ENCODE peak calls at places on chromosomes 6 and 20, in four cellular contexts. H is HCT116, D is K562, Z is GM12878. K is an unnamed sample.

GRCh38 chr20:51803157-51803854 is 985 bp upstream of the SALL4 start:
- DNase-seq in Z (no peak), D (no peak), H (no peak), K (no peak)

GRCh38 chr20:53376021-53376420 is 217.6 kb downstream of the ZNF217 start:
- DNase-seq in D (no peak), H (no peak), Z (no peak), K (no peak)

GRCh38 chr6:37049990-37050853 is 44.8 kb downstream of the FGD2 start:
- DNase-seq in H (no peak), Z (no peak), D (peak; percentile 72), K (no peak)

GRCh38 chr20:45798935-45799642 is 7.3 kb downstream of the DNTTIP1 start:
- DNase-seq in D (peak; percentile 45), H (no peak), Z (no peak), K (peak; percentile 36)

GRCh38 chr6:125598422-125598821 is 151.0 kb upstream of the HEY2 start:
- DNase-seq in H (no peak), Z (no peak), D (no peak), K (no peak)

GRCh38 chr6:21186479-21187055 is 407.0 kb upstream of the SOX4 start:
- DNase-seq in D (no peak), Z (no peak), H (no peak), K (no peak)

GRCh38 chr6:38552136-38552535 is 87.6 kb downstream of the BTBD9 start:
- DNase-seq in D (no peak), Z (peak; percentile 56), H (no peak), K (no peak)

GRCh38 chr6:42947950-42948349 is 12.6 kb upstream of the GNMT start:
- DNase-seq in D (no peak), H (no peak), Z (no peak), K (no peak)

GRCh38 chr6:37731888-37732287 is 34.2 kb upstream of the MDGA1 start:
- DNase-seq in H (no peak), Z (peak; percentile 39), D (peak; percentile 78), K (no peak)

GRCh38 chr6:166395351-166395750 is 12.6 kb upstream of the MPC1 start:
- DNase-seq in D (no peak), H (no peak), Z (no peak), K (no peak)

GRCh38 chr6:117387454-117387974 is 38.2 kb downstream of the ROS1 start:
- DNase-seq in Z (no peak), H (no peak), D (no peak), K (no peak)

GRCh38 chr6:105492706-105493673 is 90.1 kb upstream of the PREP start:
- DNase-seq in Z (no peak), H (no peak), D (no peak), K (no peak)

GRCh38 chr20:34389206-34389953 is 26.3 kb downstream of the ITCH start:
- DNase-seq in D (no peak), H (no peak), Z (no peak), K (no peak)

GRCh38 chr20:2305946-2306345 is 10.1 kb downstream of the TGM3 start:
- DNase-seq in Z (no peak), D (peak; percentile 19), H (no peak), K (no peak)

GRCh38 chr6:130245267-130245666 is 22.5 kb upstream of the SAMD3 start:
- DNase-seq in D (no peak), Z (no peak), H (no peak), K (no peak)

GRCh38 chr6:90915224-90915915 is 328.5 kb upstream of the MAP3K7 start:
- DNase-seq in D (no peak), Z (no peak), H (no peak), K (no peak)

GRCh38 chr6:47135772-47136171 is 93.6 kb upstream of the ADGRF1 start:
- DNase-seq in Z (no peak), H (peak; percentile 85), D (peak; percentile 48), K (no peak)

GRCh38 chr20:1503564-1504227 is 12.5 kb upstream of the SIRPB2 start:
- DNase-seq in D (peak; percentile 72), Z (peak; percentile 76), H (peak; percentile 91), K (peak; percentile 82)

GRCh38 chr6:159044899-159045727 is at the start of gene TAGAP:
- DNase-seq in Z (peak; percentile 63), H (no peak), D (no peak), K (no peak)

GRCh38 chr20:47704746-47705496 is 80.4 kb downstream of the SULF2 start:
- DNase-seq in H (no peak), Z (no peak), D (no peak), K (no peak)

GRCh38 chr6:110356778-110357177 is 1.4 kb downstream of the METTL24 start:
- DNase-seq in H (no peak), Z (no peak), D (no peak), K (no peak)

GRCh38 chr6:111564482-111564945 is 41.2 kb downstream of the TRAF3IP2 start:
- DNase-seq in Z (no peak), H (no peak), D (no peak), K (no peak)

GRCh38 chr6:23111984-23112383 is 542.6 kb downstream of the HDGFL1 start:
- DNase-seq in D (no peak), H (no peak), Z (no peak), K (no peak)

GRCh38 chr6:62652692-62653328 is 366.8 kb upstream of the KHDRBS2 start:
- DNase-seq in H (peak; percentile 15), D (peak; percentile 5), Z (no peak), K (no peak)

GRCh38 chr20:17810847-17811604 is 111.3 kb downstream of the BANF2 start:
- DNase-seq in H (no peak), Z (no peak), D (no peak), K (no peak)

GRCh38 chr6:50907565-50907964 is 88.9 kb downstream of the TFAP2B start:
- DNase-seq in D (no peak), Z (no peak), H (no peak), K (no peak)

GRCh38 chr6:30570263-30570662 is 979 bp upstream of the ABCF1 start:
- DNase-seq in D (no peak), H (no peak), Z (no peak), K (no peak)

GRCh38 chr6:46985943-46986342 is 56.2 kb downstream of the ADGRF1 start:
- DNase-seq in H (no peak), Z (no peak), D (no peak), K (no peak)

GRCh38 chr6:166006593-166007301 is 160.9 kb downstream of the TBXT start:
- DNase-seq in D (no peak), Z (no peak), H (no peak), K (peak; percentile 44)

GRCh38 chr6:49522710-49523593 is 23.2 kb downstream of the GLYATL3 start:
- DNase-seq in D (no peak), H (no peak), Z (no peak), K (no peak)

GRCh38 chr6:52990342-52990741 is 4.7 kb downstream of the GSTA4 start:
- DNase-seq in H (no peak), Z (no peak), D (no peak), K (no peak)

GRCh38 chr6:138844203-138844602 is 48.3 kb downstream of the ECT2L start:
- DNase-seq in D (no peak), H (no peak), Z (no peak), K (no peak)

DNA sequence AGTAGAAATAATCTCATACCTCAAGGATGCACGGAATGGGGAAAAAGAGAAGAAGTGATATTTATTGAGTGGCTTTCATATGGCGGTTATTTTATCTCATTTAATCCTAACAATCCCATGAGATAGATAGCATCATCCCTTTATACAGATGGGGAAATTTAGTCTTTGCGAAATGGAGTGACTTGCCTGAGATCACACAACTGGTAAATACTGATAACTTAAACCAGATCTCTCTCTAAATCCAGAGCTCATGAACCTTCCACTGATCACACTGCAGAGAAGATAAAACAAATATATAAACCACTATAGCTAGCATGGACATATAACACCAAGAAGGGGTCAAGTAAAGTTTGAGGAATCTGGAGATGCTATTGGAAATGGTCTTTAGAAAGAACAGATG is 139.9 kb upstream of the TNFAIP3 start:
- DNase-seq in D (no peak), H (no peak), Z (no peak), K (no peak)
- TF ChIP-seq EGR1 in D (no peak), H (no peak), Z (no peak), K (no peak)

DNA sequence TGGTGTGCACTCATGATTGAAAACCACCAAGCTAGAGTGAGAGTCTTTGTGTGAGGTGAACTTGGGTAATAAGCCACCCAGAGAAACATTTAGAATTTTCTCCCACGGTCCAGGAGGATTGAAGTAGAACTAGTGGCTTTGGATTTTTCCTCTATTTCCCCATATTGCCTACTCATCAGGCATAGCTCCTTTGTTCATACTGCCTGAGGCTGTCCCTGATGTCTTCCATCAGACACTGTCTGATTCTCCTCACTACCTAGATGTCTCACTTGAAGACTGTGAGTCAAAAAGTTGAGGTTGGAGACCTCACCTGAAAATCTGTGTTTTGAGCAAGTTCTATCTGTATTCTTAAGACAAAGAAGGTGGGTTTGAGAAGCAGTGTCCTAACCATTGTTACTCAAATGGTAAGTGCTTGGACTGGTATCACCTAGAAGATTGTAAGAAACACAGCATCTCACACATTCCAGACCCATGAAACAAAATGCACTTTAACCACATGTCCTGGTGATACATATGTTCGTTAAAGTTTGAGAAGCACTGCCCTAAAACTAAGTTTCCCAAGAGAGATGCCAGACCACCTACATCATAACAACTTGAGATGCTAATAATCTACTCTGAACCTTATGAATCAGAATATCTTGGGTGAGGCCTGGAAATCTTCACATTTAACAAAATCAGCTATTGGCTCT is 523.4 kb upstream of the BTBD3 start:
- DNase-seq in Z (no peak), D (no peak), H (no peak), K (no peak)
- TF ChIP-seq EGR1 in Z (no peak), D (no peak), H (no peak), K (no peak)

DNA sequence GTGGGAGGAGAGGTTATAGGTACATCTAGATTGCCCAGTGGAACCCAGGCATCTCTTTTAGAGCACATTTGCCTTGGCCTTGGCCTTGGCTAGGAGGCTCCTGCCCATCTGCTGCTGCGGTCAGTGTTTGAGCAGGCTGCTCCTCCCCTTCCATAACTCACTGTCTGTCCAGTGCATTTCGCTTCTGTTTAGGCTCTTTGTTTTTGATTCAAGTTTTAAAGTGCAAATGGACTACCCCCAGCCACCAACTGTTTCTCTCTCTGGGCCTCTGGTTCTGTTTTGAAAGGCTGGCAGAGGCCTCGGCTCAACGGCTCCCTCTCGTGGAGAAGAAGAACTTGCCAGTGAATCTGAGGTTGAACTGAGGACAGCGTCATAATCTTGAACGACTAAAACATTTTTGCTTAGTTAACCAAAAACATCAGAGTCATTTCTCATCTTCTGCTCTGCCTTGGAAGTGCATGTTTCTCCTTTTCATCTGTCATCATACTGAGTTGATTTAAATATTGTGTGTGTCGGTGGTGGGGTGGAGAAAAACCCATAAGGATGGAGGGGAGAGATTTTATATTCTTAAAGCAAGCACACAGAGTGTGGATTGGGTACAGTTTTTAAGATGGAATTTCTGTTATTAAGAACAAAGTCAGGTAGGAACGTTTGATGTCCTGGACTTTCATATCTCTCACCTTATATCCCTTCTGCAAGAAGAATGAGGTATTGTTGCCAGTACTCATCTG is 171.4 kb downstream of the DTNBP1 start:
- DNase-seq in H (peak; percentile 21), D (peak; percentile 69), Z (peak; percentile 17), K (peak; percentile 77)
- TF ChIP-seq EGR1 in H (no peak), D (no peak), Z (no peak), K (no peak)

GRCh38 chr6:133806358-133806757 is 82.6 kb upstream of the TCF21 start:
- DNase-seq in D (no peak), H (no peak), Z (no peak), K (no peak)

GRCh38 chr6:133802861-133803260 is 86.1 kb upstream of the TCF21 start:
- DNase-seq in H (no peak), Z (no peak), D (no peak), K (no peak)

GRCh38 chr6:133807531-133807930 is 81.4 kb upstream of the TCF21 start:
- DNase-seq in D (no peak), Z (no peak), H (no peak), K (no peak)

GRCh38 chr6:133805876-133806275 is 83.0 kb upstream of the TCF21 start:
- DNase-seq in H (no peak), D (no peak), Z (no peak), K (no peak)

GRCh38 chr6:133804263-133804662 is 84.7 kb upstream of the TCF21 start:
- DNase-seq in Z (no peak), H (no peak), D (no peak), K (no peak)
- TF ChIP-seq EGR1 in Z (no peak), H (no peak), D (no peak), K (no peak)

K was measured in H1.